ENCODE peak calls at places on chromosomes 13 and 19, in four cellular contexts. Y, G, N and R are unnamed samples.

GRCh38 chr13:36382030-36382429 is 35.8 kb upstream of the SPART start:
- DNase-seq in N (no peak), Y (no peak), G (no peak), R (no peak)

GRCh38 chr19:15671891-15672579 is 852 bp upstream of the CYP4F12 start:
- DNase-seq in Y (no peak), N (no peak), G (no peak), R (no peak)

GRCh38 chr13:111474136-111475002 is 153.9 kb downstream of the TEX29 start:
- DNase-seq in G (peak), Y (peak), N (peak), R (peak)

GRCh38 chr13:87669379-87669978 is 1.7 kb upstream of the SLITRK5 start:
- DNase-seq in G (no peak), Y (peak), N (peak), R (no peak)

GRCh38 chr13:77143325-77143907 is 116.5 kb upstream of the FBXL3 start:
- DNase-seq in Y (no peak), N (peak), G (no peak), R (peak)

GRCh38 chr13:60221581-60221980 is 57.9 kb upstream of the DIAPH3 start:
- DNase-seq in N (no peak), Y (no peak), G (no peak), R (no peak)

GRCh38 chr19:8655340-8655709 is 24.9 kb downstream of the NFILZ start:
- DNase-seq in G (no peak), Y (no peak), N (no peak), R (no peak)

GRCh38 chr19:4981681-4981958 is 12.7 kb downstream of the KDM4B start:
- DNase-seq in N (no peak), Y (no peak), G (no peak), R (no peak)

GRCh38 chr13:28099396-28100148 is 804 bp downstream of the FLT3 start:
- DNase-seq in G (no peak), Y (no peak), N (no peak), R (no peak)

GRCh38 chr13:38577048-38577447 is 109.8 kb upstream of the FREM2 start:
- DNase-seq in N (peak), Y (no peak), G (no peak), R (no peak)

GRCh38 chr13:106291006-106291405 is 244.5 kb downstream of the EFNB2 start:
- DNase-seq in G (no peak), N (no peak), Y (no peak), R (no peak)

GRCh38 chr13:27970382-27971235 is 1.5 kb upstream of the CDX2 start:
- DNase-seq in Y (no peak), G (no peak), N (no peak), R (no peak)

GRCh38 chr13:113629814-113630213 is 28.2 kb downstream of the ATP4B start:
- DNase-seq in Y (no peak), N (no peak), G (no peak), R (no peak)
- TF ChIP-seq SIN3A in Y (no peak), N (no peak), G (no peak), R (no peak)

DNA sequence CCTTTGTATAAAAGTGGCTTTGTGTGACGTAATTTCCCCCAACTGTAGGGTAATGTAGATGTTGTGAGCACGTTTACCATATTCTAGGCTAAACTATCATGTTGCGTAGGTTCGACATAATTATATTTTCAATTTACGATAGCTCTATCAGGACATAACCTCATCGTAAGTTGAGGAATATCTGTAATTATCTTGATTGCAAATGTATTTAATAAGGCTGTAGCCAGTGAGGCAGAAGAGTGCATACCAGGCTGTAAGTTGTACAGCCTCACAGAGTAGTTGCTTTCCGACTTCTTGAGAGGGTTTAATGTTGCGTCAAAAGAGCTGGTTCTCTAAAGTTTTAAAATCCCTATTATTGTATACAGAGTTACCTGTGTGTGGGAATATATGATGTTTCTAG is 839.4 kb upstream of the GPC6 start:
- DNase-seq in N (no peak), Y (no peak), G (no peak), R (no peak)
- TF ChIP-seq CTCF in N (no peak), Y (no peak), G (no peak), R (no peak)

GRCh38 chr19:35074426-35075201 is 33.1 kb downstream of the HPN start:
- DNase-seq in Y (no peak), N (no peak), G (no peak), R (no peak)

GRCh38 chr19:35075202-35076025 is 33.9 kb downstream of the HPN start:
- DNase-seq in G (no peak), Y (no peak), N (no peak), R (no peak)

GRCh38 chr19:35073516-35073915 is 32.0 kb downstream of the HPN start:
- DNase-seq in Y (no peak), N (no peak), G (no peak), R (no peak)

GRCh38 chr19:35076026-35076370 is 34.5 kb downstream of the HPN start:
- DNase-seq in G (no peak), N (no peak), Y (no peak), R (no peak)

GRCh38 chr19:35073941-35074340 is 32.4 kb downstream of the HPN start:
- DNase-seq in Y (no peak), G (no peak), N (no peak), R (no peak)
- TF ChIP-seq TCF7L2 in Y (no peak), G (no peak), N (no peak), R (no peak)

GRCh38 chr13:40204246-40204645 is 462.2 kb downstream of the FOXO1 start:
- DNase-seq in Y (no peak), N (no peak), G (no peak), R (no peak)
- TF ChIP-seq SIN3A in Y (no peak), N (no peak), G (no peak), R (no peak)

GRCh38 chr19:45933759-45934158 is 19.2 kb upstream of the NANOS2 start:
- DNase-seq in Y (no peak), G (no peak), N (no peak), R (no peak)

GRCh38 chr19:45934551-45935230 is 20.1 kb upstream of the NANOS2 start:
- DNase-seq in Y (peak), N (no peak), G (no peak), R (no peak)

GRCh38 chr19:45929247-45929646 is 14.7 kb upstream of the NANOS2 start:
- DNase-seq in G (no peak), Y (no peak), N (no peak), R (no peak)

GRCh38 chr19:45927565-45928261 is 13.1 kb upstream of the NANOS2 start:
- DNase-seq in N (peak), G (peak), Y (peak), R (peak)

GRCh38 chr19:45931055-45931454 is 16.5 kb upstream of the NANOS2 start:
- DNase-seq in N (no peak), Y (no peak), G (no peak), R (no peak)
- TF ChIP-seq CTCF in N (no peak), Y (no peak), G (no peak), R (no peak)

GRCh38 chr13:90500569-90500968 is 846.9 kb upstream of the MIR17HG start:
- DNase-seq in Y (no peak), N (no peak), G (no peak), R (no peak)

GRCh38 chr13:90498096-90498495 is 849.4 kb upstream of the MIR17HG start:
- DNase-seq in Y (no peak), G (no peak), N (no peak), R (no peak)

GRCh38 chr13:90498816-90499215 is 848.7 kb upstream of the MIR17HG start:
- DNase-seq in N (no peak), Y (no peak), G (no peak), R (no peak)

GRCh38 chr13:90502143-90502542 is 845.3 kb upstream of the MIR17HG start:
- DNase-seq in G (no peak), Y (no peak), N (no peak), R (no peak)

GRCh38 chr13:90502762-90503161 is 844.7 kb upstream of the MIR17HG start:
- DNase-seq in N (no peak), G (no peak), Y (no peak), R (no peak)
- TF ChIP-seq TCF7L2 in N (no peak), G (no peak), Y (no peak), R (no peak)